ENCODE peak calls at places on chromosomes 13 and 19, in seven cellular contexts. V is CD4-positive, alpha-beta memory T cell; E is body of pancreas; S is testis; L is lower leg skin; A is aorta; N is adrenal gland. H is an unnamed sample.

GRCh38 chr19:862529-863304 is 3.3 kb downstream of the CFD start:
- DNase-seq in A (peak), E (peak), N (peak), V (peak), S (peak), L (peak), H (no peak)

GRCh38 chr19:34274827-34275625 is 20.7 kb downstream of the GARRE1 start:
- DNase-seq in V (no peak), E (no peak), L (no peak), N (no peak), A (no peak), S (no peak), H (no peak)

GRCh38 chr19:43409415-43409814 is 5.3 kb upstream of the TEX101 start:
- DNase-seq in E (no peak), S (no peak), A (no peak), N (no peak), V (no peak), L (no peak), H (no peak)

GRCh38 chr19:41341669-41342490 is 11.8 kb downstream of the TGFB1 start:
- DNase-seq in A (no peak), L (no peak), V (no peak), N (no peak), S (no peak), E (peak), H (no peak)

GRCh38 chr13:34430294-34430693 is 511.8 kb upstream of the NBEA start:
- DNase-seq in E (no peak), L (no peak), N (no peak), A (no peak), S (no peak), V (no peak), H (no peak)

GRCh38 chr13:50370303-50370950 is 355.2 kb downstream of the KCNRG start:
- DNase-seq in A (no peak), E (no peak), V (no peak), L (no peak), S (no peak), N (no peak), H (no peak)

GRCh38 chr13:110520431-110521295 is 40.9 kb downstream of the RAB20 start:
- DNase-seq in N (peak), S (peak), E (peak), V (no peak), L (peak), A (peak), H (no peak)

GRCh38 chr19:10503002-10503789 is at the start of gene KEAP1:
- DNase-seq in L (peak), S (peak), N (peak), A (peak), E (peak), V (peak), H (no peak)

GRCh38 chr13:32214073-32214472 is 101.1 kb downstream of the ZAR1L start:
- DNase-seq in E (no peak), N (no peak), S (no peak), L (no peak), A (no peak), V (no peak), H (no peak)

GRCh38 chr13:98977568-98978270 is at the start of gene DOCK9:
- DNase-seq in E (peak), N (no peak), V (no peak), A (peak), L (peak), S (peak), H (no peak)

GRCh38 chr13:87622921-87623320 is 48.2 kb upstream of the SLITRK5 start:
- DNase-seq in L (no peak), A (no peak), E (no peak), V (no peak), S (no peak), N (no peak), H (no peak)

GRCh38 chr13:98299954-98300350 is 122.9 kb upstream of the RNF113B start:
- DNase-seq in L (no peak), V (no peak), S (no peak), A (no peak), E (no peak), N (no peak), H (no peak)

GRCh38 chr13:40946485-40946884 is 72.6 kb downstream of the ELF1 start:
- DNase-seq in E (no peak), S (no peak), L (no peak), V (no peak), A (no peak), N (no peak), H (no peak)

GRCh38 chr19:35395762-35396199 is 24.9 kb downstream of the GPR42 start:
- DNase-seq in E (peak), A (no peak), N (peak), L (peak), V (no peak), S (no peak), H (peak)

GRCh38 chr19:2653717-2654584 is 48.5 kb downstream of the GNG7 start:
- DNase-seq in V (no peak), N (peak), S (no peak), L (no peak), E (no peak), A (no peak), H (no peak)

GRCh38 chr13:30607908-30608307 is 9.8 kb upstream of the USPL1 start:
- DNase-seq in V (peak), S (no peak), E (no peak), A (no peak), N (no peak), L (no peak), H (no peak)

GRCh38 chr13:52980695-52981094 is 47.9 kb upstream of the OLFM4 start:
- DNase-seq in V (no peak), A (no peak), E (no peak), L (no peak), S (no peak), N (no peak), H (no peak)

GRCh38 chr13:46556380-46556779 is 3.4 kb downstream of the LRCH1 start:
- DNase-seq in A (no peak), N (no peak), S (no peak), L (no peak), E (no peak), V (no peak), H (no peak)

GRCh38 chr13:25276748-25277147 is 10.5 kb downstream of the MTMR6 start:
- DNase-seq in N (no peak), E (no peak), S (no peak), V (no peak), A (no peak), L (no peak), H (no peak)

GRCh38 chr19:50204811-50205675 is 1.6 kb downstream of the MYH14 start:
- DNase-seq in L (peak), S (peak), N (peak), V (no peak), A (no peak), E (peak), H (peak)

GRCh38 chr13:22387899-22388298 is 717.0 kb downstream of the FGF9 start:
- DNase-seq in A (no peak), L (no peak), E (no peak), S (no peak), V (no peak), N (peak), H (no peak)

DNA sequence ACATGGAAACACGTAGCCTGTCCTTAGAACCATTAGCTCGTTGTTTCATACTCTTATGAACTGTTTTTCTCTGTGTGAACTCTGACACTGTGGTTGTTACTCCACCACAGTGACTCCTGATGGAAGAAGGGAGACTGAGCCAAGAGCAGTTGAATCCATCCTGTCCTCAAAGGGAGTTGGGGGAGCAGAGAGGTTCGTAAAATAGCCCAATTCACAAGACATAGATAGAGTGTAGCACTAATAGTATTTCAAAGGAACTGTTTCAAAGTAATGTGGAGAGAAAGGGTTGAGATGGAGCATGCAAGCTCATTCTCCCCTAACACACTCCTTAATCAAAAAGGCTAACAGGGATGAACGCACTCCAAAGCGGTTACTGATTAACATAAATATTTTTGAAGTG is 964.7 kb downstream of the PCDH9 start:
- DNase-seq in E (no peak), S (no peak), A (no peak), L (no peak), N (no peak), V (no peak), H (no peak)
- H3K4me3 ChIP-seq in E (no peak), S (no peak), A (no peak), L (no peak), N (no peak), V (no peak), H (no peak)

DNA sequence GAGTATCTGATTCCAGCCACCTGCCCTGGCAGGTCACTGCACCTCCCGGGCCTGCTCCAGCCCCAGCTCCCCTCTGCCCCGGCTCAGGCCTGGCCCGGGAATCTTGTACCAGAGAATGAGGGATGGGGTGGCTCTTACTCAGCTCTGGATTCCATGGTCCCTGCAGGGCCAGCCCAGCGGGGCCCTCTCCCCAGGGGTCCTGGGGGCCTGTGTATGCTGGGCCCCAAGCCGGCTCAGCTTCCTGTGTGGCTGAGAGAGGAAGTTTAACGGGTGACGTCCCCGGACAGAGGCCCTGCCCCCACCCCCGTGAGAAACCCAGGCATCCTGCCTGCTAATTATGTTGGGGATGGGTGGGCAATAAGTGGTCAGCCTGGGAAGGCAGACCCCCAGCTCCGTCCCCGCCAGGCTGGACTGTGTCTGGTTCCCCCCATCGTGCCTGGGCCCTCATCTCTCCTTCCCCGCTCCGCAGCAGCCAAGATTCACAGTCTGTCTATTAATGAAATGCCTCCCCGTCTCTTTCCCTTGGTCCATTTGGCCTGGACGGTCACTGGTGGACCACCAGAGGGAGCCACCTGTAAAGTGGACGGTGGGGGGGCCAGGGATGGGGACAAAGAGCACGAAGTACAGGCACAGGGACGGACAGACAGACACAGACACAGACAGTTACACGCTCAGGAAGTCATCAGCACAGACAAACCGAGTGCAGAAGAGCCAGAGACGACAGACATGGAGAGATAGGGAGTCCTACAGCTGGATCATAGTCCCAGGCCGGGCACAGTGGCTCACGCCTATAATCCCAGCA is at the start of gene DENND1C:
- DNase-seq in N (peak), S (peak), A (peak), V (peak), L (no peak), E (no peak), H (no peak)
- H3K4me3 ChIP-seq in N (peak), S (no peak), A (no peak), V (peak), L (no peak), E (no peak), H (no peak)

GRCh38 chr19:13016245-13016627 is 21.0 kb downstream of the NFIX start:
- DNase-seq in N (no peak), L (no peak), S (no peak), E (no peak), V (no peak), A (no peak), H (no peak)

GRCh38 chr19:13015361-13016231 is 20.3 kb downstream of the NFIX start:
- DNase-seq in E (no peak), L (no peak), A (no peak), V (no peak), N (no peak), S (no peak), H (no peak)

GRCh38 chr19:13013649-13014048 is 18.4 kb downstream of the NFIX start:
- DNase-seq in N (no peak), L (no peak), E (no peak), A (no peak), V (no peak), S (no peak), H (no peak)

GRCh38 chr19:13014101-13014920 is 19.0 kb downstream of the NFIX start:
- DNase-seq in S (no peak), L (no peak), E (no peak), N (no peak), A (no peak), V (no peak), H (no peak)

GRCh38 chr19:13014921-13015280 is 19.6 kb downstream of the NFIX start:
- DNase-seq in V (no peak), A (no peak), L (no peak), N (no peak), E (no peak), S (no peak), H (no peak)
- H3K4me3 ChIP-seq in V (no peak), A (no peak), L (no peak), N (no peak), E (no peak), S (no peak), H (peak)

DNA sequence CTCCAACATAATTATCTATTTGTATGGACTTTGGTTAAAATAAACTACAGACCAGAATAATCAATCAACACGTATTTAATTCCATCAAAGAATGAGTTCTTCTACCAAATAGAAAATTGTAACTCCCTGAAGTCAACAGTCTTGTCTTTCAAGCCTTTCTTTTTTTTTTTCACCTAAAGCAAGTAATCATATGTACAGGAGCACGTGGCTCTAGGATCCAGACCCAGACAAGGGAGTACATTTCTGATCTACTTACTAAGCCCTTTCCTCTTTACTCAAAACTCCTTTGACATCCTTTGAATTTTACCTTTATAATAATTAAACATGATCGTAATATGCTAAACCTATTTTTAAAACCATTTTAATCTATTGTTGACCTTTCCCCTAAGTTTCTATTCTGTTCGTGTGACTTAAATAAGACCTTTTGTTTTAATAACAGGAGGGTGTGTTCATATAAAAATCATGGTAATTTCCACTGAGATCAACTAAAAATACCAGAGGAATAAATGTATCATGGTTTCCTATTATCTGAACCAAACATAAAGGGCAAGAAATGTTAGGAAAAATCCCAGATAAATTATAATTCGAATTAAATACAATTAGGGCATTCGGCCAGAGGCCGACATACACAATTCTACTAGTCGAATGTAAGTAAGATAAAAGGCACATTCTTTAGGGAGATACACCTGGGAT is 1.7 kb downstream of the SLC7A1 start:
- DNase-seq in N (no peak), E (no peak), S (no peak), L (no peak), A (no peak), V (no peak), H (no peak)
- H3K4me3 ChIP-seq in N (no peak), E (no peak), S (peak), L (no peak), A (no peak), V (no peak), H (peak)

DNA sequence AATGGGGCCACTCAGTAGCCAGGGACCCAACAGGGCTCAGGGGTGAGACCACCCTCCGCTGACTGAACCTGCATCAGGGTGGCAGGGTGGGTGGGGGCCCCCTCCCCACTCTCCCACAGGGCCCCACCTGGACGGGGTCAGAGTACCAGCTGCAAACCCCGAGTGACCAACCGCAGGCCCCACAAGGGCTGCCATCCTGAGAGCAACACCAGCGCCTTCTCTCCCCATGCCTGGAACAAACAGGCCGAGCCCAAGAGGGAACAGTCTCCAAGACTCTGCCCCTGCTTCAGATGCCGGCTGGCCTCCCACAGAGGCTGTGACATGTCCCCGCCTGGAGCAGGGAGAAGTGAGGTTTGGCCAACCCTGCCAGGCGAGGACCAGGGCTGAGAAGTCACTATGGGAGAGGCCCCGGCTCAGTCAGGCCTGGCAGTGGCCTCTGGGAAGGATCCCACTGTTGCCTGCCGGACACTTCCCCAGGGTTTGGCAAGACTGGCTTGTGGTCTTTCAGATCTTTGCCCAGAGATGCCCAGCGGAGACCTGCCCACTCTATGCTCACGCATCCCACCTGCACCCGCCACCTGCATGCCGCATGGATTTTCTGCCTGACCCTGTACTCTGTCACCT is 27.2 kb downstream of the MPND start:
- DNase-seq in A (no peak), S (no peak), L (peak), E (no peak), V (no peak), N (no peak), H (no peak)
- H3K4me3 ChIP-seq in A (no peak), S (no peak), L (no peak), E (no peak), V (peak), N (peak), H (no peak)

DNA sequence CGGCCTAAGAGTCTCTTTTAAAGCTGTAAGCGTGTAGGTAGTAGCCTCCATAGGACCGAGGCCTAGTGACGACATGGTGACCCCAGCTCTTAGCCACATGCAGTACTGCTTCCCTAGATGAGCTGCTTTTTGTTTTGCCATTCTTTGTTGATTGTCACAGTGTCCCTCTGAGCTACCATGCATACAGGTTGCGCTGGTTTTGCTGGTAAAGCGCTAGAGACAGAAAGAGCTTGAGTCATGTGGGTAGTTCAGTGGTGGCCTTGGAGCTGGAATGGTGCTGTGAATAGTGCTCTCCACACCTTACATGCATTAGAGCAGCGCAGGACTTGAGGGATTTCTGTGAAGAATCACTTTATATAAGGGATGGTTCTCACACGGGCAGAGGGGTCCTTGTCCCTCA is 5.1 kb downstream of the HNRNPM start:
- DNase-seq in V (no peak), E (peak), S (no peak), N (peak), L (no peak), A (no peak), H (no peak)
- H3K4me3 ChIP-seq in V (no peak), E (no peak), S (no peak), N (no peak), L (no peak), A (no peak), H (no peak)

H was measured in LNCaP clone FGC.